ENCODE peak calls at places on chromosome 16, in six cellular contexts. W, U, I, X, K and Z are unnamed samples.

GRCh38 chr16:87490091-87490798 is 2.6 kb downstream of the ZCCHC14 start:
- DNase-seq in W (no peak), U (peak; percentile 10), I (no peak), X (no peak), K (peak; percentile 29), Z (no peak)

GRCh38 chr16:13767215-13767614 is 152.7 kb upstream of the ERCC4 start:
- DNase-seq in W (no peak), U (no peak), I (no peak), X (no peak), K (no peak), Z (no peak)

GRCh38 chr16:11049396-11050059 is 105.2 kb downstream of the CLEC16A start:
- DNase-seq in W (no peak), U (no peak), I (no peak), X (no peak), K (no peak), Z (no peak)

GRCh38 chr16:84481051-84481735 is 23.3 kb downstream of the MEAK7 start:
- DNase-seq in W (no peak), U (no peak), I (no peak), X (peak; percentile 65), K (no peak), Z (no peak)

GRCh38 chr16:50625374-50625773 is 55.7 kb downstream of the SNX20 start:
- DNase-seq in W (no peak), U (no peak), I (no peak), X (no peak), K (no peak), Z (no peak)

GRCh38 chr16:21590791-21591190 is 8.6 kb upstream of the METTL9 start:
- DNase-seq in W (no peak), U (no peak), I (no peak), X (no peak), K (no peak), Z (no peak)

GRCh38 chr16:15055141-15056053 is 477 bp downstream of the NTAN1 start:
- DNase-seq in W (no peak), U (peak; percentile 69), I (no peak), X (peak; percentile 82), K (peak; percentile 79), Z (peak; percentile 27)

GRCh38 chr16:35734728-35735402 is 2275.5 kb downstream of the TP53TG3F start:
- DNase-seq in W (no peak), U (no peak), I (no peak), X (peak; percentile 71), K (no peak), Z (no peak)

GRCh38 chr16:74485916-74486315 is 64.6 kb upstream of the CLEC18B start:
- DNase-seq in W (no peak), U (no peak), I (no peak), X (no peak), K (no peak), Z (no peak)

GRCh38 chr16:11742041-11742535 is 569 bp downstream of the TXNDC11 start:
- DNase-seq in W (peak; percentile 75), U (peak; percentile 58), I (no peak), X (peak; percentile 82), K (peak; percentile 61), Z (peak; percentile 53)

GRCh38 chr16:81279375-81279774 is 35.4 kb upstream of the GAN start:
- DNase-seq in W (no peak), U (no peak), I (no peak), X (no peak), K (no peak), Z (no peak)

GRCh38 chr16:57987441-57988177 is 12.9 kb downstream of the ZNF319 start:
- DNase-seq in W (no peak), U (no peak), I (no peak), X (no peak), K (no peak), Z (no peak)

GRCh38 chr16:8946544-8946943 is 17.2 kb downstream of the USP7 start:
- DNase-seq in W (no peak), U (no peak), I (no peak), X (no peak), K (no peak), Z (no peak)

GRCh38 chr16:2960183-2961010 is 3.7 kb upstream of the KREMEN2 start:
- DNase-seq in W (no peak), U (no peak), I (no peak), X (no peak), K (peak; percentile 10), Z (no peak)

GRCh38 chr16:57245472-57246113 is 534 bp downstream of the ARL2BP start:
- DNase-seq in W (peak; percentile 62), U (peak; percentile 27), I (no peak), X (no peak), K (no peak), Z (peak; percentile 51)

GRCh38 chr16:72482695-72483094 is 310.7 kb upstream of the PMFBP1 start:
- DNase-seq in W (no peak), U (no peak), I (no peak), X (no peak), K (no peak), Z (no peak)

GRCh38 chr16:89749637-89750036 is 28.3 kb downstream of the ZNF276 start:
- DNase-seq in W (no peak), U (no peak), I (no peak), X (no peak), K (no peak), Z (no peak)

GRCh38 chr16:81582655-81583441 is 138.2 kb downstream of the CMIP start:
- DNase-seq in W (no peak), U (peak; percentile 11), I (no peak), X (no peak), K (no peak), Z (no peak)

GRCh38 chr16:84916850-84917249 is 94.5 kb downstream of the ZDHHC7 start:
- DNase-seq in W (no peak), U (no peak), I (no peak), X (no peak), K (no peak), Z (no peak)

GRCh38 chr16:31451681-31452351 is 7.5 kb upstream of the ARMC5 start:
- DNase-seq in W (peak; percentile 75), U (peak; percentile 77), I (peak; percentile 63), X (no peak), K (no peak), Z (peak; percentile 62)

GRCh38 chr16:66357523-66357928 is 9.0 kb upstream of the CDH5 start:
- DNase-seq in W (peak; percentile 48), U (peak; percentile 66), I (peak; percentile 62), X (no peak), K (no peak), Z (peak; percentile 76)

GRCh38 chr16:84786605-84787302 is 33.0 kb upstream of the CRISPLD2 start:
- DNase-seq in W (peak; percentile 82), U (no peak), I (no peak), X (no peak), K (no peak), Z (no peak)

GRCh38 chr16:81723098-81723723 is 55.9 kb upstream of the PLCG2 start:
- DNase-seq in W (peak; percentile 80), U (peak; percentile 96), I (no peak), X (no peak), K (peak; percentile 49), Z (peak; percentile 63)

GRCh38 chr16:58885528-58886170 is 151.5 kb upstream of the GOT2 start:
- DNase-seq in W (no peak), U (no peak), I (no peak), X (no peak), K (no peak), Z (no peak)

GRCh38 chr16:56041556-56042140 is 149.6 kb upstream of the GNAO1 start:
- DNase-seq in W (peak; percentile 41), U (peak; percentile 3), I (no peak), X (no peak), K (peak; percentile 29), Z (peak; percentile 23)

GRCh38 chr16:2341456-2342447 is 1.2 kb upstream of the ABCA3 start:
- DNase-seq in W (no peak), U (no peak), I (no peak), X (no peak), K (no peak), Z (no peak)

GRCh38 chr16:81137754-81138153 is 41.6 kb upstream of the GCSH start:
- DNase-seq in W (no peak), U (no peak), I (no peak), X (no peak), K (no peak), Z (no peak)

GRCh38 chr16:3080024-3080423 is 14.6 kb downstream of the IL32 start:
- DNase-seq in W (no peak), U (no peak), I (no peak), X (no peak), K (no peak), Z (no peak)

GRCh38 chr16:67967956-67968439 is 439 bp downstream of the SLC12A4 start:
- DNase-seq in W (no peak), U (peak; percentile 62), I (no peak), X (no peak), K (peak; percentile 37), Z (peak; percentile 82)

GRCh38 chr16:17194190-17194780 is 276.5 kb downstream of the XYLT1 start:
- DNase-seq in W (no peak), U (peak; percentile 34), I (no peak), X (no peak), K (peak; percentile 49), Z (peak; percentile 70)

GRCh38 chr16:14302031-14302398 is 230.9 kb downstream of the MRTFB start:
- DNase-seq in W (peak; percentile 87), U (peak; percentile 82), I (no peak), X (peak; percentile 84), K (peak; percentile 20), Z (peak; percentile 89)

GRCh38 chr16:24855678-24856077 is 9.9 kb downstream of the SLC5A11 start:
- DNase-seq in W (no peak), U (no peak), I (no peak), X (no peak), K (no peak), Z (no peak)

GRCh38 chr16:760498-761343 is at the start of gene MSLN:
- DNase-seq in W (no peak), U (no peak), I (no peak), X (no peak), K (no peak), Z (no peak)

GRCh38 chr16:77850637-77851330 is 62.4 kb downstream of the VAT1L start:
- DNase-seq in W (no peak), U (no peak), I (no peak), X (no peak), K (no peak), Z (no peak)

GRCh38 chr16:84532299-84532724 is 27.9 kb upstream of the MEAK7 start:
- DNase-seq in W (no peak), U (no peak), I (peak; percentile 94), X (peak; percentile 85), K (no peak), Z (no peak)

GRCh38 chr16:14505846-14506245 is 124.2 kb downstream of the PARN start:
- DNase-seq in W (no peak), U (no peak), I (no peak), X (no peak), K (no peak), Z (no peak)